ENCODE peak calls at places on chromosome 1, in six cellular contexts. L, Q, J, P, E and D are unnamed samples.

GRCh38 chr1:221274373-221274772 is 395.1 kb downstream of the HLX start:
- DNase-seq in L (no peak), Q (no peak), J (peak; percentile 82), P (no peak), E (no peak), D (no peak)

GRCh38 chr1:43288058-43288784 is 2.8 kb upstream of the C1orf210 start:
- DNase-seq in L (no peak), Q (no peak), J (no peak), P (no peak), E (no peak), D (no peak)

GRCh38 chr1:205858141-205858961 is 8.4 kb upstream of the PM20D1 start:
- DNase-seq in L (no peak), Q (no peak), J (no peak), P (no peak), E (no peak), D (no peak)

GRCh38 chr1:107949467-107950253 is 15.3 kb downstream of the VAV3 start:
- DNase-seq in L (no peak), Q (no peak), J (no peak), P (no peak), E (peak; percentile 21), D (no peak)

GRCh38 chr1:236156512-236157208 is 14.3 kb downstream of the GPR137B start:
- DNase-seq in L (no peak), Q (no peak), J (no peak), P (no peak), E (peak; percentile 49), D (no peak)

GRCh38 chr1:25523512-25523911 is 19.9 kb upstream of the LDLRAP1 start:
- DNase-seq in L (no peak), Q (no peak), J (no peak), P (no peak), E (no peak), D (no peak)

GRCh38 chr1:221708076-221708571 is 33.8 kb downstream of the DUSP10 start:
- DNase-seq in L (no peak), Q (no peak), J (no peak), P (no peak), E (peak; percentile 64), D (no peak)

GRCh38 chr1:30263405-30263804 is 460.0 kb downstream of the MATN1 start:
- DNase-seq in L (no peak), Q (no peak), J (no peak), P (no peak), E (no peak), D (no peak)

GRCh38 chr1:218802799-218803198 is 370.9 kb upstream of the LYPLAL1 start:
- DNase-seq in L (no peak), Q (no peak), J (no peak), P (no peak), E (no peak), D (no peak)

GRCh38 chr1:43819354-43819753 is 112.0 kb downstream of the ST3GAL3 start:
- DNase-seq in L (no peak), Q (no peak), J (no peak), P (no peak), E (no peak), D (no peak)

GRCh38 chr1:30049748-30050147 is 673.6 kb downstream of the MATN1 start:
- DNase-seq in L (no peak), Q (no peak), J (no peak), P (no peak), E (no peak), D (no peak)

GRCh38 chr1:224106568-224107281 is 7.2 kb upstream of the FBXO28 start:
- DNase-seq in L (peak; percentile 40), Q (no peak), J (no peak), P (no peak), E (peak; percentile 11), D (no peak)

GRCh38 chr1:41802532-41803501 is 115.9 kb downstream of the HIVEP3 start:
- DNase-seq in L (peak; percentile 92), Q (no peak), J (no peak), P (no peak), E (no peak), D (no peak)

GRCh38 chr1:50300303-50300702 is 122.9 kb downstream of the DMRTA2 start:
- DNase-seq in L (no peak), Q (no peak), J (no peak), P (no peak), E (no peak), D (no peak)

GRCh38 chr1:64183380-64183984 is 19.9 kb upstream of the UBE2U start:
- DNase-seq in L (peak; percentile 89), Q (no peak), J (no peak), P (no peak), E (no peak), D (no peak)

GRCh38 chr1:93093332-93094006 is 14.4 kb downstream of the MTF2 start:
- DNase-seq in L (no peak), Q (no peak), J (no peak), P (no peak), E (no peak), D (no peak)

GRCh38 chr1:90763930-90764329 is 46.8 kb upstream of the BARHL2 start:
- DNase-seq in L (no peak), Q (no peak), J (no peak), P (peak; percentile 3), E (no peak), D (no peak)

GRCh38 chr1:177490240-177490639 is 319.5 kb downstream of the BRINP2 start:
- DNase-seq in L (no peak), Q (no peak), J (no peak), P (no peak), E (no peak), D (no peak)

GRCh38 chr1:29330089-29330488 is 93.8 kb downstream of the PTPRU start:
- DNase-seq in L (no peak), Q (no peak), J (no peak), P (no peak), E (no peak), D (no peak)

GRCh38 chr1:157325220-157325619 is 187.0 kb upstream of the ETV3 start:
- DNase-seq in L (no peak), Q (no peak), J (no peak), P (no peak), E (no peak), D (no peak)

GRCh38 chr1:12109901-12110300 is 46.8 kb downstream of the TNFRSF8 start:
- DNase-seq in L (no peak), Q (no peak), J (no peak), P (no peak), E (no peak), D (no peak)